ENCODE peak calls at places on chromosomes 11 and 22, in five cellular contexts. F is activated B cell treated with CpG ODN at 0.5 μM for 24 hours, D is endodermal cell, K is OCI-LY7, X is MCF 10A. C is an unnamed sample.

GRCh38 chr22:46878549-46878948 is 116.1 kb downstream of the TBC1D22A start:
- DNase-seq in F (no peak), D (no peak), K (no peak), X (no peak), C (no peak)

GRCh38 chr11:134762248-134763029 is 350.4 kb upstream of the B3GAT1 start:
- DNase-seq in F (no peak), D (peak; percentile 41), K (no peak), X (no peak), C (no peak)

GRCh38 chr11:62337682-62338181 is 484 bp downstream of the ASRGL1 start:
- DNase-seq in F (peak; percentile 29), D (peak; percentile 78), K (no peak), X (no peak), C (no peak)

GRCh38 chr22:44648085-44648820 is 53.8 kb upstream of the PRR5 start:
- DNase-seq in F (no peak), D (no peak), K (no peak), X (no peak), C (no peak)

GRCh38 chr11:61120865-61121831 is 18.9 kb downstream of the CD5 start:
- DNase-seq in F (no peak), D (no peak), K (no peak), X (peak; percentile 35), C (no peak)

GRCh38 chr22:19806213-19807160 is 45.9 kb downstream of the TBX1 start:
- DNase-seq in F (no peak), D (peak; percentile 38), K (no peak), X (peak; percentile 95), C (no peak)

GRCh38 chr11:126992065-126992803 is 8.3 kb downstream of the KIRREL3 start:
- DNase-seq in F (no peak), D (no peak), K (no peak), X (peak; percentile 3), C (no peak)

GRCh38 chr22:45959719-45960476 is 17.1 kb downstream of the WNT7B start:
- DNase-seq in F (no peak), D (no peak), K (no peak), X (no peak), C (no peak)

GRCh38 chr22:38315801-38316339 is 1.4 kb downstream of the CSNK1E start:
- DNase-seq in F (no peak), D (no peak), K (peak; percentile 48), X (peak; percentile 42), C (no peak)

GRCh38 chr11:130213143-130213978 is 53.8 kb downstream of the ST14 start:
- DNase-seq in F (peak; percentile 77), D (peak; percentile 93), K (peak; percentile 71), X (peak; percentile 55), C (peak; percentile 72)

GRCh38 chr22:24455039-24455438 is 27.6 kb downstream of the ADORA2A start:
- DNase-seq in F (no peak), D (no peak), K (no peak), X (no peak), C (no peak)

GRCh38 chr11:46304605-46305004 is 27.1 kb downstream of the CREB3L1 start:
- DNase-seq in F (no peak), D (no peak), K (no peak), X (no peak), C (no peak)
- TF ChIP-seq CTCF in F (no peak), D (no peak), K (no peak), X (no peak), C (no peak)

DNA sequence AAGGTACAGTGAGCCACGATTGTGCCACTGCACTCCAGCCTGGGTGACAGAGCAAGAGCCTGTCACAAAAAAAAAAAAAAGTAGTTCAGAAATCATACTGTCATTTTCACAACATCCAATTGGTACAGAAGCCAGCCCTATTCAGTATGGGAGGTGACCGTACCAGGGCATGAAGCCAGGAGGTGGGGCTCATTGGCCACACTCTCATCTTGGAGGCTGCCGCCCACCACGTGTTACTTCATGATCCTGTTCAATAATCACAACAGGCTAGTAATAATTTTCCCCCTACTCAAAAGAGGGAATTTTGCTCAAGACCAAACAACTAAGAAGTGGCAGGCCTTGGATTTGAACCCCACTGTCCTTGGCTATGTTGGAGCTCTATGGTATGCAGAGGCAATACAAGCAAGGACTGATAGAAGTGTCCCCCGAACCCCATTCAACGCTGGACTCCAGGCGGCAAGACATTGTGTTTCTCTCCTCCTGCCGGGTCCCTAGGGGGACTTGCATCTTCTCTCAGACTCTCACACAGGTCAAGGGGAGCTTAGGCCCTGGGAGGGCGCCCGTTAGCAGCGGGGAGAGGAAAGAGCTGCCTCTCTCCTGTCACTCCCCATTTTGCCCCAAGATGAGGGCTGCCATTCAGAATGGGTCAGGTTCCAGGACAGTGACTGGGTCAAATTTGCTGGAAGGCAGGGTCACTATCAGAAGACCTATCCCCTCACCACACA is 40.2 kb upstream of the EMID1 start:
- DNase-seq in F (no peak), D (peak; percentile 26), K (no peak), X (no peak), C (no peak)
- TF ChIP-seq CTCF in F (no peak), D (no peak), K (no peak), X (no peak), C (no peak)

DNA sequence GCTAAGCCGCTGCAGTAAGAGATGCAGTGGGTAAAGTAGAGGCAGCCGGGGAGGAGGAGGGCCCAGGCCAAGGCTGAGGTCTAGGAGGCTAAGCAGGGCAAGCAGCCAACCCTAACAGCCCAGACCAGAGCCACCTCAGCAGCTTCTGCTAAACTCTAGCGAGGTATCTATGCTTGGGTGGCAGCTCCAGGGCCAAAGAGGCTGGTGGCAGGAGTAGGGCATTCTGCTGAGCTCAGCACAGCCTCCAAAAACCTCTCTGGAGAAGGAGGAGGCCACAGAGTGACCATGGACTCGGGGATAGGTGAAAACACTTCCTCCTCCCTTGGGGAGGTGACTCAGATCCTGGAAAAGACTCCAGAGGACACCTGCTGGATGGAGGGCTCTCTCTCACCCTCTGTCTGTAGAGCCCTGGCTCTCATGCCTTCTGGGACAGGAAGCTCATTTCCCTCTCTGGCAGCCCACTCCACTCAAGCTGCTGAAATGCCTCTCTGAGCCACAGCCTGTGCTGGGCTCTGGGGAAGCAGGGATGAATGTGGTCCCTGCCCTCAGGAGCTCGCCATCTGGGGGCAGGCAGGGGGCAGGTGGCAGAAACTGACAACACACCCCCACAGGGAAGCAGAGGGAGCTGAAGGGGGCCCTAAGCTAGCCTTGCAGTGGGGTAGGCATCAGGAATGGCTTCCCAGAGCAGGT is 16.5 kb upstream of the TPBGL start:
- DNase-seq in F (no peak), D (peak; percentile 65), K (no peak), X (no peak), C (no peak)
- TF ChIP-seq CTCF in F (no peak), D (peak; percentile 51), K (no peak), X (no peak), C (no peak)

DNA sequence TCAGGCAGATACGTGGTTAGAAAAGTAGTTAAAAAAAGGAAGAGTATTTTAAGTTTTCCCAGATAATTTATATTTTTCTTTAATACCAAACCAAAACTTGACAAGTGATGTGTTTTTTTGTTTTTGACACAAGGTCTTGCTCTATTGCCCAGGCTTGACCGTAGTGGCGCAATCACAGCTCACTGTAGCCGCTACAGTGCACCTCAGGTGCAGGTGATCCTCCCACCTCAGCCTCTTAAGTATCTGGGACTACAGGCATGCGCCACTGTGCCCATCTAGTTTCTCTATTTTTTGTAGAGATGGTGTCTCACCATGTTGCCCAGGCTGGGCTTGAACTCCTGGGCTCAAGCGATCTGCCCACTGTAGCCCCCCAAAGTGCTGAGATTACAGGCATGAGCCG is 92.5 kb downstream of the MTMR3 start:
- DNase-seq in F (no peak), D (no peak), K (no peak), X (no peak), C (no peak)
- TF ChIP-seq CTCF in F (no peak), D (no peak), K (no peak), X (no peak), C (no peak)

DNA sequence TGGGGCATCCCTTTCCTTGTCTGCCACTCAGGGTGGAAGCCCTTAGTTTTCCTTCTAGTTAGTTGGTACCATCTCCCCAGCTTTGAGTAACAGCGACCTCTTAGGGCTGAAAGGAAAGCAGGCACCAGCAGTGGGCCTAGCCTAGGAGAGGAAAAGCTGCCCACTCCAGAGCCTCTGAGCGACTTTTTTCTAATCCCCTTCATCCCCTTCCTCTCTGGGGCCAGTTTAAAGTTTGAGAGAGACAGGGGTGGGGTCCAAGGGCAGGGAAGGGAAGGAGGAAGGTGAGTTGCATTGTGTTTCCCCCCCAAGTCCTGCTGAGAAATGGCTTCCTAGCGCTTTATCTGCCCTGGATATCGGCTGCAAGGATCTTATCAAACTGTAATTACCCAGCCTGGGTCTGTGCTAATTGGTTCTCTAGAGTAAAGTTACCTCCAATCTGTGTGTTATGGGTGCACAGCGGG is 573.9 kb upstream of the CADM1 start:
- DNase-seq in F (no peak), D (peak; percentile 85), K (peak; percentile 24), X (no peak), C (no peak)
- TF ChIP-seq CTCF in F (no peak), D (peak; percentile 89), K (peak; percentile 73), X (no peak), C (no peak)

DNA sequence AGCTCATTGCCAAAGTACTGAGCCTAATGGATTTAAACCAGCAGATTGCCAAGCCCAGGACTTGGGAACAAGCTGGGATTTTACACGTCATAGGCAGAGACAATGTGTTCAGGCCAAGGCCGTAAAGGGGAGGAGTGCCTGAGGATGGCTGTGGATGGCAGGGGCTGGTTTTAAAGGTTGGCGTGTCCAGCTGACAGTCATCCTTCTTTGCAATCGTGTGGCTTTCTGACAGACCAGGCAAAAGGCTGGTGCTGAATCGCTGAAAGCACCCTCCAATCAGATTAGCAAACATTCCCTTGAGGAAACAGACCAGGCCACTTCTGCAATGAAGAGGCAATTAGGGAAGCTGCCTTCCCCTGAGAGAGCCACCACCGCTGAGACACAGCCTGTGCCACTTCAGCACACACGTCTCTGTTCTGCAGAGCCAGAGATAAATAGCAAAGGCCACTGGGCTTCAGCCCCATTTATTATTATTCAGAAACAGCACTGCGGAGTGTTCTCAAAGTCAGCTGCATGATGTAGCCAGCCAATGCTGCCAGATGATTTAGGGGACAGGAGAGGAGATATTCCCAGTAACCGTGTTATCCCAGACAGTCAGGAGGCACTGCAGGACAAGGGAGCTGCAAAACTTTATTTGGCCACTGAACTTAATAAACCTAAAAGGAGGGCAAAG is 54.2 kb upstream of the CSNK2A3 start:
- DNase-seq in F (no peak), D (no peak), K (no peak), X (no peak), C (no peak)
- TF ChIP-seq CTCF in F (no peak), D (no peak), K (no peak), X (no peak), C (no peak)

GRCh38 chr11:84396521-84396920 is 1110.4 kb upstream of the CCDC90B start:
- DNase-seq in F (no peak), D (no peak), K (no peak), X (no peak), C (no peak)

DNA sequence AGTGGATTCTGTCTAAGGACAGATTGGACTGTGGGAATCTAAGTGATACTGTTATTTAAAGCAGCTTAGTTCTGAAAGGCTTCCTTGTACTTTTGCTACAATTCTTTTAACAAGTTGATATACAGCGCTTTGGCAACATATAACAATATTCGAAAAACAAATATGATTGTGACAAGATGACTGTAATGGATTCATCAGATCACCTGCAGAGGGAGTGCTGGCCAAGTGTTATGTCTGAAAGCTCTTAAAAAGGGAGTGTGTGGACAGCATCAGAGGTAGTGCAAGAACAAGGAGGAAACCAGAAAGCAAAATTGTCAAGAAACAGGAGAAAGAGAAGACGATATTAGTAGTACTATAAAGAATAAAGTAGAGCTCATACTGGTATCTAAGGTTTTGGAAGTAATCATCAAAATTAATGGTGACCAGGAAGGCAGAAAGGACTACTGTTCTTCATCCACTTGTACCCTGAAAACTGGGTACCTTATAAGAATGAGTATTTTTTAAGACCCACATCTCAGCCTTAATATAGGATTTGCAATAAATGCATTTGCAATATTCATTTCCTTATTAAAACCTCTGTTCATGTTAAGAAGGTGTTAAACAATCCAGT is 1112.0 kb upstream of the CCDC90B start:
- DNase-seq in F (no peak), D (peak; percentile 62), K (peak; percentile 26), X (peak; percentile 35), C (no peak)
- TF ChIP-seq CTCF in F (no peak), D (peak; percentile 82), K (peak; percentile 72), X (peak; percentile 25), C (no peak)

C was measured in natural killer cell.